ENCODE peak calls at places on chromosome 10, in five cellular contexts. C is AG10803, Q is fibroblast of lung, W is tibial artery, N is thyroid gland. Y is an unnamed sample.

GRCh38 chr10:107994621-107995274 is 830.2 kb upstream of the SORCS1 start:
- DNase-seq in Q (peak), C (no peak), N (no peak), W (no peak), Y (no peak)

GRCh38 chr10:79084012-79084971 is 15.5 kb downstream of the ZMIZ1 start:
- DNase-seq in W (peak), N (peak), C (peak), Q (peak), Y (peak)

GRCh38 chr10:124155781-124156401 is 62.5 kb upstream of the CHST15 start:
- DNase-seq in N (peak), W (no peak), C (no peak), Q (peak), Y (peak)

GRCh38 chr10:43892062-43892765 is 243.5 kb upstream of the ZNF32 start:
- DNase-seq in W (no peak), Q (peak), N (no peak), C (peak), Y (no peak)

GRCh38 chr10:91796332-91797076 is 1.7 kb upstream of the TNKS2 start:
- DNase-seq in Q (no peak), N (peak), W (peak), C (no peak), Y (peak)

GRCh38 chr10:16933799-16934198 is 116.6 kb upstream of the RSU1 start:
- DNase-seq in W (no peak), C (peak), Q (no peak), N (no peak), Y (no peak)

GRCh38 chr10:127849224-127849623 is 43.5 kb downstream of the CLRN3 start:
- DNase-seq in Q (no peak), W (no peak), N (no peak), C (no peak), Y (no peak)

GRCh38 chr10:14468022-14468421 is 137.3 kb upstream of the FRMD4A start:
- DNase-seq in C (no peak), W (no peak), N (no peak), Q (peak), Y (no peak)

GRCh38 chr10:112140110-112140755 is 43.3 kb downstream of the GPAM start:
- DNase-seq in Q (peak), N (peak), C (peak), W (peak), Y (peak)

GRCh38 chr10:72049969-72050781 is 38.2 kb downstream of the SPOCK2 start:
- DNase-seq in C (no peak), W (no peak), N (no peak), Q (no peak), Y (no peak)

GRCh38 chr10:51773681-51774080 is 74.3 kb upstream of the CSTF2T start:
- DNase-seq in C (no peak), W (no peak), N (no peak), Q (peak), Y (no peak)

GRCh38 chr10:126979311-126979710 is 74.1 kb downstream of the DOCK1 start:
- DNase-seq in N (no peak), C (no peak), Q (no peak), W (no peak), Y (no peak)

GRCh38 chr10:50512743-50513416 is 110.9 kb downstream of the SGMS1 start:
- DNase-seq in Q (no peak), W (no peak), N (no peak), C (no peak), Y (no peak)

GRCh38 chr10:68804692-68805091 is 22.6 kb upstream of the STOX1 start:
- DNase-seq in Q (no peak), N (no peak), C (no peak), W (no peak), Y (no peak)

GRCh38 chr10:127027786-127028185 is 122.6 kb downstream of the DOCK1 start:
- DNase-seq in N (no peak), C (no peak), W (no peak), Q (no peak), Y (no peak)

GRCh38 chr10:14074062-14074884 is 256.5 kb downstream of the FRMD4A start:
- DNase-seq in N (peak), Q (peak), C (peak), W (peak), Y (peak)

GRCh38 chr10:124655191-124656112 is 88.7 kb downstream of the FAM53B start:
- DNase-seq in N (no peak), Q (no peak), W (no peak), C (no peak), Y (no peak)

GRCh38 chr10:129104266-129105045 is 362.6 kb upstream of the MGMT start:
- DNase-seq in C (no peak), W (no peak), Q (peak), N (no peak), Y (no peak)

GRCh38 chr10:132407846-132408278 is 10.9 kb downstream of the PWWP2B start:
- DNase-seq in C (peak), W (no peak), Q (peak), N (peak), Y (peak)

GRCh38 chr10:74542077-74542476 is 284.3 kb upstream of the KAT6B start:
- DNase-seq in N (peak), Q (peak), W (peak), C (peak), Y (peak)

GRCh38 chr10:61779950-61780659 is 117.4 kb downstream of the CABCOCO1 start:
- DNase-seq in C (peak), W (peak), N (peak), Q (peak), Y (no peak)

GRCh38 chr10:119199231-119199992 is 8.0 kb upstream of the GRK5 start:
- DNase-seq in C (peak), W (peak), N (peak), Q (peak), Y (peak)

GRCh38 chr10:32577448-32577847 is 131.5 kb downstream of the CCDC7 start:
- DNase-seq in Q (no peak), C (peak), W (no peak), N (no peak), Y (no peak)

GRCh38 chr10:27252267-27253000 is 11.8 kb upstream of the ACBD5 start:
- DNase-seq in W (peak), N (peak), Q (peak), C (peak), Y (peak)

GRCh38 chr10:107232013-107232412 is 67.5 kb upstream of the SORCS1 start:
- DNase-seq in C (no peak), W (no peak), Q (no peak), N (no peak), Y (no peak)

GRCh38 chr10:13453896-13454295 is 74.9 kb downstream of the BEND7 start:
- DNase-seq in W (no peak), N (peak), Q (no peak), C (no peak), Y (no peak)

GRCh38 chr10:113788604-113789083 is 37.2 kb downstream of the PLEKHS1 start:
- DNase-seq in Q (peak), C (peak), N (no peak), W (peak), Y (no peak)

GRCh38 chr10:5511231-5511884 is 12.0 kb upstream of the CALML5 start:
- DNase-seq in Q (no peak), N (no peak), W (no peak), C (no peak), Y (no peak)

GRCh38 chr10:99676435-99676834 is 17.1 kb downstream of the ENTPD7 start:
- DNase-seq in Q (peak), C (peak), W (no peak), N (no peak), Y (peak)

GRCh38 chr10:63723741-63724140 is 202.5 kb downstream of the REEP3 start:
- DNase-seq in N (no peak), W (no peak), Q (no peak), C (no peak), Y (no peak)

GRCh38 chr10:80477813-80478212 is 23.7 kb downstream of the TSPAN14 start:
- DNase-seq in N (no peak), Q (peak), C (peak), W (no peak), Y (no peak)

GRCh38 chr10:78332013-78332412 is 298.4 kb downstream of the RPS24 start:
- DNase-seq in C (peak), Q (no peak), W (peak), N (no peak), Y (peak)

GRCh38 chr10:63766766-63767505 is 245.7 kb downstream of the REEP3 start:
- DNase-seq in Q (peak), C (peak), N (no peak), W (no peak), Y (no peak)

GRCh38 chr10:13414137-13414536 is 66.0 kb upstream of the SEPHS1 start:
- DNase-seq in Q (no peak), W (no peak), N (no peak), C (no peak), Y (no peak)

GRCh38 chr10:118045842-118046490 is 775 bp downstream of the RAB11FIP2 start:
- DNase-seq in N (peak), Q (peak), C (peak), W (peak), Y (peak)

GRCh38 chr10:126059101-126059826 is 162.9 kb downstream of the FANK1 start:
- DNase-seq in W (no peak), N (no peak), Q (peak), C (peak), Y (no peak)

GRCh38 chr10:117240105-117240729 is 697 bp upstream of the SLC18A2 start:
- DNase-seq in Q (no peak), N (no peak), C (no peak), W (no peak), Y (no peak)

GRCh38 chr10:78623577-78624215 is 445.1 kb upstream of the ZMIZ1 start:
- DNase-seq in N (peak), W (no peak), C (peak), Q (peak), Y (peak)

GRCh38 chr10:3068201-3068967 is 1.0 kb downstream of the PFKP start:
- DNase-seq in W (peak), N (peak), C (peak), Q (peak), Y (peak)

GRCh38 chr10:101011517-101012423 is 12.2 kb downstream of the LZTS2 start:
- DNase-seq in Q (no peak), C (no peak), N (no peak), W (no peak), Y (no peak)
- TF ChIP-seq CTCF in Q (peak), C (peak), N (no peak), W (no peak), Y (no peak)

DNA sequence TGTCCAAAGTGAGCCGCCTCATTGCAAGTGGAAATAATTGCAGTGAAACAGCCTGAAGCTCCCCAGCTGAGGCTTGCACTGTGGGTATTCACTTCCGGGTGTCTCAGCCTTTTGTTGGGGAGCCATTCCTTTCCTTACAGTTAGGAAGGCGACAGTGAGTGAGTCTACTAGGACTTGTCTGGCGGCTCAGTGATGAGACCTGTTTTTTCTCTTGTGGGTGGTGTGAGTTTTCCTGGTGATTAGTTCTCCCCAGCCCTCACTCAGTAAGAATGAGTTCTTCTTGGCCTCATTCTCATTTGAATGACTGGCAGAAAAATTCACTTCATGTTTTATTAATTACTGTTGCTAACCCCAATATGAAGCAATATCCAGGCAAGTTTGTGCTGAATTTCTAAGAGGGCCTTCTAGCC is 2.6 kb downstream of the PGAM1 start:
- DNase-seq in Q (no peak), N (no peak), C (peak), W (no peak), Y (no peak)
- H3K4me3 ChIP-seq in Q (peak), N (no peak), C (peak), W (no peak), Y (no peak)

GRCh38 chr10:104218751-104219150 is 13.4 kb downstream of the CFAP43 start:
- DNase-seq in W (no peak), N (no peak), Q (no peak), C (no peak), Y (no peak)

GRCh38 chr10:104216631-104217030 is 15.5 kb downstream of the CFAP43 start:
- DNase-seq in C (no peak), W (no peak), Q (no peak), N (no peak), Y (no peak)

GRCh38 chr10:104223304-104223703 is 8.9 kb downstream of the CFAP43 start:
- DNase-seq in W (no peak), Q (no peak), C (no peak), N (no peak), Y (no peak)

GRCh38 chr10:104220515-104220914 is 11.6 kb downstream of the CFAP43 start:
- DNase-seq in Q (no peak), W (no peak), C (no peak), N (no peak), Y (no peak)
- TF ChIP-seq CTCF in Q (no peak), W (no peak), C (no peak), N (no peak), Y (no peak)

GRCh38 chr10:60735244-60735643 is 43.0 kb upstream of the CDK1 start:
- DNase-seq in W (no peak), Q (no peak), N (peak), C (no peak), Y (no peak)

GRCh38 chr10:60734226-60734625 is 44.1 kb upstream of the CDK1 start:
- DNase-seq in C (no peak), N (no peak), Q (no peak), W (no peak), Y (no peak)

GRCh38 chr10:60732240-60733188 is 45.8 kb upstream of the CDK1 start:
- DNase-seq in Q (no peak), N (peak), C (no peak), W (no peak), Y (peak)

GRCh38 chr10:60733826-60734225 is 44.5 kb upstream of the CDK1 start:
- DNase-seq in C (no peak), W (no peak), N (peak), Q (no peak), Y (no peak)

DNA sequence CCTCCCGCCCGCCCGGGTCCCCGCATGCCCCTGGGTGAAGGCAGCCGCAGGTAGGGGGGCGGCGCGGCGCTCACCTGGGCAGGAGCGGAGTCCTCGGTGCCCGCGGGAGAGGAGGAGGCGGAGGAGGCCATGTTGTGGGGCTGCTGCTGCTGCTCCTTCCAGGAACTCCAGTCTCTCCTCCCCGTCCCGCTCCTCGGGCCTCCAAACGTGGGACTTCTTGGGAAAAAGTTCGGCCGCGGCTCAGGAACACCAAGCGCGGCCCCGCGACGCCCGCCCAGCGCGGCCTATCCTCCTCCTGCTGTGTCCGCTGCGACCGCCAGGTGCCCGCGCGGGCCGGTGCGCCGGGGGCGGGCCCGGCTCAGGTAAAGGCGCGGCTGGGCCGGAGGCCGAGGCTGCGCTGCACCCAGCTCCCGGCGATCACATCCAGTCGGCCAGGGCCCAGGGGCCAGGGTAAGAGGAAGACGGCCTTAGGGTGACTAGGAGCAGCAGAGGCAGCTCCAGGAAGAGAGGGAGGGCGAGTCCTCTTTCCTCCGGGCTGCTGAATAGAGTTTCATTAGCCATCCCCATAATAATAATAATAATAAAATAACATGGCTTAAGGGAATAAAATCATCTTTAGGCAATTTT is 45.0 kb upstream of the CDK1 start:
- DNase-seq in N (peak), C (no peak), Q (peak), W (no peak), Y (peak)
- H3K4me3 ChIP-seq in N (peak), C (peak), Q (peak), W (peak), Y (peak)